ENCODE peak calls at places on chromosomes 3 and 15, in seven cellular contexts. M is K562, X is HCT116, J is transverse colon, U is neural progenitor cell, E is thoracic aorta, L is endodermal cell. A is an unnamed sample.
A peak's percentile ranks its signal among the peaks of the same experiment; 100 is the strongest.

GRCh38 chr15:57692709-57693108 is 13.8 kb upstream of the POLR2M start:
- DNase-seq in X (no peak), E (no peak), M (no peak), U (no peak), L (no peak), J (no peak), A (no peak)

GRCh38 chr15:67024998-67025368 is 40.4 kb upstream of the SMAD3 start:
- DNase-seq in U (no peak), E (no peak), X (no peak), M (no peak), J (no peak), L (no peak), A (no peak)

GRCh38 chr3:21435871-21436270 is 315.1 kb downstream of the ZNF385D start:
- DNase-seq in M (no peak), L (no peak), U (no peak), X (no peak), E (peak; percentile 19), J (no peak), A (no peak)

GRCh38 chr3:13325892-13326443 is 94.2 kb downstream of the NUP210 start:
- DNase-seq in M (no peak), J (no peak), U (no peak), X (no peak), L (no peak), E (no peak), A (no peak)

GRCh38 chr15:88976656-88977055 is 63.5 kb upstream of the MFGE8 start:
- DNase-seq in E (no peak), M (no peak), U (no peak), J (no peak), X (no peak), L (no peak), A (no peak)

GRCh38 chr15:68768321-68768720 is 52.4 kb downstream of the ANP32A start:
- DNase-seq in X (no peak), L (no peak), E (no peak), J (no peak), M (no peak), U (no peak), A (no peak)

GRCh38 chr3:14543446-14543845 is 3.3 kb upstream of the GRIP2 start:
- DNase-seq in X (no peak), L (no peak), U (no peak), M (no peak), E (no peak), J (no peak), A (no peak)

GRCh38 chr15:68674975-68675374 is 96.2 kb downstream of the CORO2B start:
- DNase-seq in L (peak; percentile 26), J (no peak), U (peak; percentile 58), M (no peak), X (no peak), E (no peak), A (no peak)

GRCh38 chr3:38271552-38271951 is 5.9 kb downstream of the SLC22A13 start:
- DNase-seq in J (no peak), L (no peak), U (no peak), M (no peak), E (no peak), X (no peak), A (no peak)

GRCh38 chr3:9915252-9916141 is 1.4 kb upstream of the IL17RC start:
- DNase-seq in U (peak; percentile 78), M (no peak), J (peak; percentile 77), E (no peak), L (peak; percentile 88), X (no peak), A (peak; percentile 43)

GRCh38 chr3:186909078-186909853 is 21.1 kb upstream of the ST6GAL1 start:
- DNase-seq in E (no peak), U (no peak), L (peak; percentile 85), X (no peak), J (peak; percentile 73), M (peak; percentile 52), A (no peak)

GRCh38 chr15:78752492-78753358 is 58.5 kb downstream of the ADAMTS7 start:
- DNase-seq in X (no peak), E (no peak), L (no peak), J (no peak), M (no peak), U (peak; percentile 23), A (no peak)

GRCh38 chr15:78695849-78696248 is 54.8 kb upstream of the CHRNB4 start:
- DNase-seq in M (peak; percentile 39), L (peak; percentile 67), J (no peak), U (no peak), X (no peak), E (no peak), A (peak; percentile 6)

GRCh38 chr3:153855772-153856171 is 265.4 kb upstream of the ARHGEF26 start:
- DNase-seq in J (no peak), X (no peak), M (no peak), U (no peak), E (no peak), L (peak; percentile 60), A (no peak)

GRCh38 chr15:29939404-29939803 is 117.1 kb upstream of the TJP1 start:
- DNase-seq in L (no peak), U (no peak), J (no peak), M (no peak), X (no peak), E (no peak), A (no peak)

GRCh38 chr3:194051554-194052175 is 84.3 kb upstream of the HES1 start:
- DNase-seq in U (no peak), L (no peak), X (no peak), J (peak; percentile 56), M (peak; percentile 51), E (no peak), A (no peak)

GRCh38 chr3:40477671-40478070 is 749 bp downstream of the ZNF619 start:
- DNase-seq in L (no peak), J (no peak), M (peak; percentile 51), U (no peak), X (no peak), E (no peak), A (no peak)

GRCh38 chr3:168878655-168879054 is 782.9 kb upstream of the GOLIM4 start:
- DNase-seq in X (no peak), L (no peak), M (no peak), J (no peak), E (no peak), U (no peak), A (no peak)

GRCh38 chr3:41176554-41176953 is 22.8 kb upstream of the CTNNB1 start:
- DNase-seq in L (no peak), U (no peak), E (no peak), X (no peak), J (no peak), M (no peak), A (no peak)

GRCh38 chr3:149026718-149027117 is 35.4 kb downstream of the GYG1 start:
- DNase-seq in J (no peak), U (no peak), M (no peak), L (no peak), X (no peak), E (no peak), A (no peak)
- H3K36me3 ChIP-seq in J (no peaks in the 10 kb centered on the region), U (no peaks in the 10 kb centered on the region), M (peaks cover 55% of the 10 kb centered on the region), L (peaks cover 79% of the 10 kb centered on the region), X (peaks cover 9% of the 10 kb centered on the region), E (peaks cover 11% of the 10 kb centered on the region), A (peaks cover 69% of the 10 kb centered on the region)

GRCh38 chr15:101183926-101184305 is 67.9 kb downstream of the CHSY1 start:
- DNase-seq in U (no peak), X (no peak), M (no peak), J (no peak), E (no peak), L (no peak), A (no peak)

GRCh38 chr15:101185336-101185735 is 66.5 kb downstream of the CHSY1 start:
- DNase-seq in E (no peak), X (no peak), U (no peak), L (no peak), J (no peak), M (no peak), A (no peak)

GRCh38 chr15:101185770-101186169 is 66.1 kb downstream of the CHSY1 start:
- DNase-seq in L (no peak), M (no peak), X (no peak), J (no peak), U (no peak), E (no peak), A (no peak)

GRCh38 chr15:101183226-101183925 is 68.5 kb downstream of the CHSY1 start:
- DNase-seq in J (no peak), U (no peak), X (no peak), E (no peak), M (no peak), L (no peak), A (no peak)

DNA sequence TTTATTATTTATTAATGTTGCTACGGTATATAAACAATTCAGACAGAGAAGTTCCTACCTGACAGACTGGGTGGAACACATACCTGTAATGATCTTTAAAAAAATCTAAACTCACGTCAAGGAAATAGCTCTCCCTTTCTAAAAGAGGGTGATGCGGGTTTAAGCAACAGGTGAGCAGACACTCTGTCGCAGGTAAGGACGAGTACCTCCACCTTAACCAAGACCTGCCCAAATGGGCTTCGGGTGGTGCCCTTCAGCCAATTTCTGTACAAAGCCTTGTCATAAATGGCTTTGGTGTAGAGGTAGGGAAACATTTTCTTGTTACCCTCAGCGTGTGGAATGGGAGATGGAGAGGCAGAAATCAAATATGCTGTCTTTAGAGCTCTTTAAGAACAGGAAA is 67.0 kb downstream of the CHSY1 start:
- DNase-seq in X (no peak), M (no peak), U (no peak), L (no peak), J (no peak), E (no peak), A (no peak)
- H3K4me3 ChIP-seq in X (no peak overlapping the region), M (no peak overlapping the region), U (no peak overlapping the region), L (no peak overlapping the region), J (no peak overlapping the region), E (no peak overlapping the region), A (no peak overlapping the region)

GRCh38 chr3:123067689-123068226 is 933 bp downstream of the PDIA5 start:
- DNase-seq in U (no peak), X (no peak), M (peak; percentile 23), L (peak; percentile 71), E (no peak), J (no peak), A (peak; percentile 67)

GRCh38 chr3:123068227-123069020 is 1.6 kb downstream of the PDIA5 start:
- DNase-seq in L (peak; percentile 87), J (no peak), X (peak; percentile 45), M (peak; percentile 45), E (no peak), U (no peak), A (peak; percentile 73)

GRCh38 chr3:123069021-123069381 is 2.2 kb downstream of the PDIA5 start:
- DNase-seq in L (peak; percentile 54), E (no peak), U (no peak), M (peak; percentile 27), J (no peak), X (no peak), A (no peak)

GRCh38 chr3:123066599-123066895 is 278 bp upstream of the PDIA5 start:
- DNase-seq in X (no peak), E (no peak), L (no peak), M (no peak), U (no peak), J (no peak), A (no peak)

GRCh38 chr3:123066896-123067688 is at the start of gene PDIA5:
- DNase-seq in U (peak; percentile 93), J (peak; percentile 92), L (peak; percentile 98), E (peak; percentile 68), X (peak; percentile 77), M (peak; percentile 90), A (peak; percentile 87)
- H3K4me1 ChIP-seq in U (peaks cover 16% of the 10 kb centered on the region), J (peaks cover 28% of the 10 kb centered on the region), L (peaks cover 14% of the 10 kb centered on the region), E (peaks cover 6% of the 10 kb centered on the region), X (peaks cover 7% of the 10 kb centered on the region), M (peaks cover 34% of the 10 kb centered on the region), A (peaks cover 10% of the 10 kb centered on the region)

GRCh38 chr3:66237551-66237950 is 16.8 kb downstream of the SLC25A26 start:
- DNase-seq in U (no peak), X (no peak), E (no peak), J (no peak), L (no peak), M (no peak), A (no peak)
- H3K36me3 ChIP-seq in U (peaks cover 3% of the 10 kb centered on the region), X (no peaks in the 10 kb centered on the region), E (peaks cover 6% of the 10 kb centered on the region), J (no peaks in the 10 kb centered on the region), L (peaks cover 12% of the 10 kb centered on the region), M (no peaks in the 10 kb centered on the region), A (no peaks in the 10 kb centered on the region)